ENCODE peak calls at places on chromosome 20, in six cellular contexts. C, W, Q, S, J and E are unnamed samples.

GRCh38 chr20:48846516-48847492 is 19.0 kb upstream of the PREX1 start:
- DNase-seq in Q (peak), C (peak), S (peak), W (peak), J (peak), E (peak)

GRCh38 chr20:32977281-32978008 is 26.8 kb downstream of the SUN5 start:
- DNase-seq in Q (peak), S (no peak), J (no peak), W (no peak), C (no peak), E (no peak)

GRCh38 chr20:60395993-60396392 is 437.8 kb downstream of the CDH26 start:
- DNase-seq in Q (no peak), J (no peak), C (no peak), S (no peak), W (no peak), E (no peak)

GRCh38 chr20:53652090-53652858 is 58.6 kb upstream of the ZNF217 start:
- DNase-seq in W (no peak), C (no peak), Q (no peak), J (no peak), S (no peak), E (peak)

GRCh38 chr20:58150772-58151171 is 77.7 kb downstream of the ANKRD60 start:
- DNase-seq in W (peak), C (peak), J (no peak), Q (no peak), S (no peak), E (no peak)

GRCh38 chr20:57663681-57664451 is 43.6 kb upstream of the ZBP1 start:
- DNase-seq in S (no peak), J (no peak), C (no peak), W (peak), Q (peak), E (no peak)

GRCh38 chr20:38986663-38987062 is 24.5 kb downstream of the DHX35 start:
- DNase-seq in S (no peak), Q (no peak), C (no peak), W (no peak), J (no peak), E (no peak)

GRCh38 chr20:41245086-41245707 is 72.3 kb downstream of the ZHX3 start:
- DNase-seq in C (no peak), S (peak), Q (peak), J (peak), W (no peak), E (no peak)

GRCh38 chr20:50415516-50416268 is 94.5 kb upstream of the PTPN1 start:
- DNase-seq in C (no peak), S (peak), J (peak), Q (peak), W (peak), E (no peak)

GRCh38 chr20:1302578-1303541 is 26.1 kb downstream of the SDCBP2 start:
- DNase-seq in Q (no peak), S (no peak), J (peak), C (no peak), W (no peak), E (no peak)

GRCh38 chr20:59810376-59811187 is 122.9 kb downstream of the SYCP2 start:
- DNase-seq in C (no peak), S (no peak), W (no peak), Q (no peak), J (no peak), E (no peak)

GRCh38 chr20:62741701-62742491 is 33.3 kb downstream of the NTSR1 start:
- DNase-seq in C (no peak), W (no peak), J (no peak), Q (no peak), S (no peak), E (no peak)

GRCh38 chr20:9628166-9628565 is 113.8 kb downstream of the LAMP5 start:
- DNase-seq in S (no peak), W (no peak), Q (no peak), J (no peak), C (no peak), E (no peak)

GRCh38 chr20:41587523-41587922 is 30.7 kb downstream of the CHD6 start:
- DNase-seq in Q (no peak), S (no peak), J (peak), C (no peak), W (no peak), E (peak)

GRCh38 chr20:34075647-34076046 is 36.4 kb downstream of the EIF2S2 start:
- DNase-seq in W (no peak), C (no peak), S (no peak), Q (no peak), J (no peak), E (no peak)

GRCh38 chr20:60268502-60268901 is 310.3 kb downstream of the CDH26 start:
- DNase-seq in W (no peak), J (no peak), C (no peak), Q (no peak), S (no peak), E (no peak)

GRCh38 chr20:19121916-19122315 is 90.5 kb upstream of the SLC24A3 start:
- DNase-seq in S (no peak), W (no peak), Q (no peak), J (no peak), C (no peak), E (no peak)

GRCh38 chr20:47816487-47817451 is 31.5 kb upstream of the SULF2 start:
- DNase-seq in Q (no peak), W (no peak), J (no peak), S (no peak), C (no peak), E (no peak)

GRCh38 chr20:52171025-52171424 is 20.6 kb downstream of the ZFP64 start:
- DNase-seq in Q (no peak), S (no peak), J (no peak), W (no peak), C (no peak), E (no peak)

GRCh38 chr20:37504404-37505096 is 16.5 kb upstream of the NNAT start:
- DNase-seq in J (no peak), W (no peak), C (no peak), Q (no peak), S (no peak), E (no peak)

GRCh38 chr20:48603116-48603818 is 224.5 kb downstream of the PREX1 start:
- DNase-seq in W (peak), J (no peak), C (no peak), S (no peak), Q (no peak), E (no peak)

GRCh38 chr20:10228330-10228729 is 9.7 kb downstream of the SNAP25 start:
- DNase-seq in Q (no peak), W (no peak), C (no peak), J (no peak), S (no peak), E (no peak)

GRCh38 chr20:51542033-51542893 is at the start of gene NFATC2:
- DNase-seq in S (peak), J (no peak), W (peak), C (peak), Q (peak), E (peak)

GRCh38 chr20:50230871-50231270 is 40.2 kb downstream of the CEBPB start:
- DNase-seq in W (no peak), J (no peak), Q (no peak), S (no peak), C (no peak), E (no peak)

GRCh38 chr20:51541189-51542032 is 1.1 kb downstream of the NFATC2 start:
- DNase-seq in Q (peak), J (peak), C (peak), W (peak), S (peak), E (peak)

GRCh38 chr20:10591956-10592521 is 81.8 kb downstream of the JAG1 start:
- DNase-seq in S (peak), J (peak), Q (no peak), C (no peak), W (no peak), E (no peak)

GRCh38 chr20:31707258-31707615 is 15.4 kb downstream of the BCL2L1 start:
- DNase-seq in J (no peak), C (no peak), W (no peak), Q (no peak), S (no peak), E (no peak)

GRCh38 chr20:2005831-2006426 is 12.1 kb upstream of the PDYN start:
- DNase-seq in Q (peak), C (peak), W (peak), J (peak), S (peak), E (peak)

GRCh38 chr20:58586565-58587093 is 64.5 kb upstream of the STX16 start:
- DNase-seq in J (no peak), Q (no peak), C (no peak), W (no peak), S (no peak), E (no peak)

GRCh38 chr20:19789009-19789408 is 31.0 kb downstream of the RIN2 start:
- DNase-seq in J (no peak), S (no peak), Q (no peak), C (no peak), W (no peak), E (no peak)

GRCh38 chr20:51176846-51177245 is 153.9 kb upstream of the KCNG1 start:
- DNase-seq in W (no peak), S (no peak), J (peak), Q (no peak), C (no peak), E (no peak)

GRCh38 chr20:49406666-49407065 is 75.8 kb downstream of the KCNB1 start:
- DNase-seq in S (no peak), W (no peak), J (no peak), C (no peak), Q (no peak), E (no peak)

GRCh38 chr20:32567384-32568178 is 17.6 kb downstream of the NOL4L start:
- DNase-seq in W (no peak), S (no peak), Q (no peak), C (no peak), J (no peak), E (no peak)

GRCh38 chr20:62252342-62252966 is 14.1 kb downstream of the OSBPL2 start:
- DNase-seq in Q (no peak), S (no peak), W (no peak), C (no peak), J (no peak), E (no peak)

GRCh38 chr20:10291564-10292240 is 73.1 kb downstream of the SNAP25 start:
- DNase-seq in Q (no peak), J (no peak), C (no peak), W (no peak), S (no peak), E (no peak)

GRCh38 chr20:33518071-33518470 is 28.2 kb downstream of the CBFA2T2 start:
- DNase-seq in C (no peak), Q (no peak), S (peak), J (peak), W (no peak), E (no peak)

GRCh38 chr20:50724851-50725721 is 6.3 kb upstream of the PARD6B start:
- DNase-seq in S (no peak), W (peak), J (peak), C (no peak), Q (peak), E (no peak)

GRCh38 chr20:62367483-62368302 is 581 bp upstream of the LAMA5 start:
- DNase-seq in J (no peak), S (no peak), Q (peak), C (no peak), W (peak), E (no peak)

GRCh38 chr20:235891-236290 is 8.8 kb downstream of the DEFB129 start:
- DNase-seq in C (no peak), J (peak), Q (no peak), S (peak), W (no peak), E (no peak)

GRCh38 chr20:50580016-50580747 is 70.0 kb downstream of the PTPN1 start:
- DNase-seq in C (peak), Q (peak), W (peak), J (peak), S (peak), E (peak)

DNA sequence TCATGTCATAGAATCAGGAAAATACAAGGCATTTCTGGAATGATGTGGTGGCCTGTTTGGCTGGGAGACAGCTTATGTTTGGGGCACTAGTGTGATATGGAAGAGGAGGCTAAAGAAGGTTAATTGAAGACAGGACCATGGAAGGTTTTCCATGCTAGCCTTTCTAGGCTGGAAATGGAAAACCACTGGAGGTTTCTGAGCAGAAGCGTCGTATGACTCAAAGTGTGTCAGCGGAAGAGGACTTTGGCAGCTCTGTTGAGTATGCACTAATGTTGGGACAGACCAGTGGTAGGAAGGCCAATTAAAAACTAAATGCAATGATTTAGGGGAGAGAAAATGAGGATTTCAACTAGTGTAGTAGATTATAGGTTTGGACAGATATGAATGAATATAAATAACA is 413.1 kb downstream of the PLCB1 start:
- DNase-seq in W (no peak), C (no peak), J (peak), S (no peak), Q (no peak), E (no peak)
- TF ChIP-seq CTCF in W (no peak), C (no peak), J (no peak), S (no peak), Q (no peak), E (no peak)

GRCh38 chr20:7748624-7749023 is 191.6 kb downstream of the HAO1 start:
- DNase-seq in J (no peak), C (no peak), Q (no peak), W (no peak), S (no peak), E (no peak)
- TF ChIP-seq CTCF in J (no peak), C (no peak), Q (no peak), W (no peak), S (no peak), E (no peak)

GRCh38 chr20:22418738-22419137 is 165.6 kb downstream of the FOXA2 start:
- DNase-seq in J (no peak), C (no peak), S (no peak), W (no peak), Q (no peak), E (no peak)

GRCh38 chr20:22412977-22413868 is 171.1 kb downstream of the FOXA2 start:
- DNase-seq in Q (no peak), S (no peak), J (no peak), W (no peak), C (no peak), E (no peak)

GRCh38 chr20:22411568-22412450 is 172.6 kb downstream of the FOXA2 start:
- DNase-seq in Q (no peak), W (no peak), C (no peak), S (no peak), J (peak), E (no peak)

GRCh38 chr20:22410556-22411130 is 173.7 kb downstream of the FOXA2 start:
- DNase-seq in S (no peak), Q (no peak), C (no peak), J (no peak), W (no peak), E (no peak)

GRCh38 chr20:22414354-22414753 is 170.0 kb downstream of the FOXA2 start:
- DNase-seq in S (no peak), C (no peak), W (peak), J (peak), Q (no peak), E (no peak)
- TF ChIP-seq CTCF in S (no peak), C (no peak), W (no peak), J (no peak), Q (no peak), E (no peak)

GRCh38 chr20:36399147-36399968 is 93.2 kb downstream of the DLGAP4 start:
- DNase-seq in W (peak), Q (no peak), J (peak), S (peak), C (peak), E (peak)
- TF ChIP-seq CTCF in W (peak), Q (no peak), J (peak), S (peak), C (peak), E (peak)

GRCh38 chr20:45924391-45925261 is 9.9 kb upstream of the PCIF1 start:
- DNase-seq in J (peak), Q (peak), W (no peak), S (peak), C (no peak), E (no peak)

GRCh38 chr20:45921618-45922189 is 9.7 kb upstream of the PLTP start:
- DNase-seq in Q (no peak), C (no peak), J (no peak), S (no peak), W (no peak), E (no peak)

GRCh38 chr20:45926731-45927070 is 7.8 kb upstream of the PCIF1 start:
- DNase-seq in C (no peak), J (no peak), W (no peak), Q (no peak), S (no peak), E (no peak)

GRCh38 chr20:45925821-45926506 is 8.5 kb upstream of the PCIF1 start:
- DNase-seq in W (no peak), S (no peak), Q (no peak), C (no peak), J (no peak), E (no peak)

DNA sequence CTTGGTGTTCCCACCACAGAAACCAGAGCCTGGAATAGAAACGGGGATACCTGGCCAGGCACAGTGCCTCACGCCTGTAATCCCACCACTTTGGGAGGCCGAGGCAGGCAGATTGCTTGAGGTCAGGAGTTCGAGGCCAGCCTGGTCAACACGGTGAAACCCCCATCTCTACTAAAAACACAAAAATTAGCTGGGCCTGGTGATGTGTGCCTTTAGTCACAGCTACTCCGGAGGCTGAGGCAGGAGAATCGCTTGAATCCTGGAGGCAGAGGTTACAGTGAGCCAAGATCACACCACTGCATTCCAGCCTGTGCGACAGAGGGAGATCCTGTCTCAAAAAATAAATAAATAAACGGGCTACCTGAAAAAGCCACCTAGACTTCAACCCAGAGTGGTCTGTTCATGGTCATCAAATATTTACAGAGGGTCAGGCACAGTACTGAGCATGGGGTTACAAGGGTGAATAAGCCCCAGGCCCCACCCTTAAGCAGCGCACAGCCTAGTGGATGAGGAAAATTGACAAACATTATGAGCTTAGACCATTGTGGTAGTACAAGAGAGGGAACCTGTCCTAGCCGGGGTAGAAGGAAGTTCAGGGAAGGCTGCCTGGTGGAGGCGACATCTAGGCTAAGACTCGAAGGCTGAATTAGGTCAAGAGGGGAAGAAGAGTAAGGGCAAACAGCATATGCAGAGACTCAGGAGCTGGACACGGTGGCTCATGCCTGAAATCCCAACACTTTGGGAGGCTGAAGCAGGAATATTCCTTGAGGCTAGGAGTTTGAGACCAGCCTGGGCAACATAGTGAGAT is 7.2 kb upstream of the PCIF1 start:
- DNase-seq in W (no peak), C (no peak), Q (no peak), S (no peak), J (no peak), E (no peak)
- TF ChIP-seq CTCF in W (no peak), C (no peak), Q (no peak), S (no peak), J (no peak), E (no peak)

GRCh38 chr20:44742304-44743079 is 3.2 kb upstream of the KCNK15 start:
- DNase-seq in S (no peak), J (no peak), C (no peak), W (no peak), Q (no peak), E (no peak)

GRCh38 chr20:44743916-44744655 is 1.6 kb upstream of the KCNK15 start:
- DNase-seq in J (no peak), Q (no peak), S (no peak), C (no peak), W (no peak), E (no peak)

GRCh38 chr20:44745122-44745521 is 543 bp upstream of the KCNK15 start:
- DNase-seq in Q (no peak), C (no peak), J (no peak), W (no peak), S (no peak), E (no peak)

GRCh38 chr20:44745560-44746366 is at the start of gene KCNK15:
- DNase-seq in Q (peak), W (peak), S (no peak), C (peak), J (peak), E (peak)

DNA sequence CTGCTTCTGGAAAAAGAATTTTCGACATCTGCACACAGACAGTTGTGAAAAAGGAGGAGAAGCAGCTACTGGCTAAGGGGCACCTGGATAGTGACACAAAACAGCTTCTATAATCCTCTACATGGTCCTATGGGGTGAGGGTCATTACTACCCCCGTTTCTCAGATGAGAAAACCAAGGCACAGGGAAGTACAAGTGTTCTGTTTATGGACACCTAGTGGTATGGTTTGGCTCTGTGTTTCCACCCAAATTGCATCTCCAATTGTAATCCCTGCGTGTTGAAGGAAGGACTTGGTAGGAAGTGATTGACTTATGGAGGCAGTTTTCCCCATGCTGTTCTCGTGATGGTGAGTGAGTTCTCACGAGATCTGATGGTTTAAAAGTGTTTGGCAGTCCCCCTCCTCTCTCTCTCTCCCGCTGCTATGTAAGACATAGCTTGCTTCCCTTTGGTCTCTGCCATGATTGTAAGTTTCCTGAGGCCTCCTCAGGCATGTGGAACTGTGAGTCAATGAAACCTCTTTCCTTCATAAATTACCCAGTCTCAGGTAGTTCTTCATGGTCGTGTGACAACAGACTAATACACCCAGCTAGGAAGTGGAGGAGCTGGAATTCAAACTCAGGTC is 2.5 kb upstream of the KCNK15 start:
- DNase-seq in C (no peak), Q (no peak), W (no peak), S (no peak), J (no peak), E (no peak)
- TF ChIP-seq CTCF in C (no peak), Q (no peak), W (no peak), S (no peak), J (no peak), E (no peak)

GRCh38 chr20:25214824-25215223 is 19.3 kb downstream of the ENTPD6 start:
- DNase-seq in Q (no peak), S (no peak), W (no peak), C (no peak), J (no peak), E (no peak)

GRCh38 chr20:25213566-25214415 is 18.3 kb downstream of the ENTPD6 start:
- DNase-seq in W (no peak), J (no peak), S (no peak), Q (no peak), C (no peak), E (no peak)

GRCh38 chr20:25216199-25216945 is 20.9 kb downstream of the ENTPD6 start:
- DNase-seq in J (no peak), W (no peak), S (no peak), C (no peak), Q (no peak), E (no peak)

GRCh38 chr20:25214416-25214770 is 18.9 kb downstream of the ENTPD6 start:
- DNase-seq in Q (no peak), J (no peak), C (no peak), W (no peak), S (no peak), E (no peak)

GRCh38 chr20:25215521-25215920 is 20.0 kb downstream of the ENTPD6 start:
- DNase-seq in C (no peak), W (no peak), J (no peak), Q (no peak), S (no peak), E (no peak)
- TF ChIP-seq CTCF in C (no peak), W (no peak), J (no peak), Q (no peak), S (no peak), E (no peak)